ENCODE peak calls at places on chromosomes 2 and 18, in eight cellular contexts. One of them, this sample, is unnamed. For H3K4me1 and H3K27me3, the result is how much of the 10 kb centered on the place peaks cover.

GRCh38 chr18:47345996-47346395 is 94.5 kb upstream of the SKOR2 start:
- DNase-seq in NT2/D1: no peak
- DNase-seq in breast epithelium: no peak
- DNase-seq in ovary: no peak
- DNase-seq in adipocyte: no peak
- DNase-seq in heart left ventricle: no peak
- DNase-seq in prostate gland: no peak
- DNase-seq in PC-3: no peak
- DNase-seq in this sample: no peak

GRCh38 chr2:95042472-95043271 is 17.2 kb downstream of the MAL start:
- DNase-seq in NT2/D1: no peak
- DNase-seq in adipocyte: no peak
- DNase-seq in heart left ventricle: no peak
- DNase-seq in breast epithelium: no peak
- DNase-seq in prostate gland: no peak
- DNase-seq in PC-3: peak
- DNase-seq in ovary: no peak
- DNase-seq in this sample: no peak

GRCh38 chr2:215664847-215665525 is 229.1 kb upstream of the FN1 start:
- DNase-seq in ovary: no peak
- DNase-seq in breast epithelium: no peak
- DNase-seq in adipocyte: peak
- DNase-seq in heart left ventricle: no peak
- DNase-seq in prostate gland: no peak
- DNase-seq in PC-3: peak
- DNase-seq in NT2/D1: no peak
- DNase-seq in this sample: no peak

GRCh38 chr2:150653351-150653750 is 165.9 kb upstream of the RND3 start:
- DNase-seq in heart left ventricle: no peak
- DNase-seq in ovary: no peak
- DNase-seq in PC-3: no peak
- DNase-seq in breast epithelium: no peak
- DNase-seq in prostate gland: no peak
- DNase-seq in NT2/D1: no peak
- DNase-seq in adipocyte: peak
- DNase-seq in this sample: no peak

GRCh38 chr18:77209587-77209986 is 40.1 kb upstream of the GALR1 start:
- DNase-seq in NT2/D1: no peak
- DNase-seq in breast epithelium: no peak
- DNase-seq in PC-3: peak
- DNase-seq in heart left ventricle: no peak
- DNase-seq in prostate gland: no peak
- DNase-seq in adipocyte: no peak
- DNase-seq in ovary: no peak
- DNase-seq in this sample: no peak

GRCh38 chr18:57154389-57154788 is 7.5 kb downstream of the BOD1L2 start:
- DNase-seq in prostate gland: no peak
- DNase-seq in NT2/D1: no peak
- DNase-seq in breast epithelium: no peak
- DNase-seq in heart left ventricle: no peak
- DNase-seq in adipocyte: no peak
- DNase-seq in ovary: peak
- DNase-seq in PC-3: no peak
- DNase-seq in this sample: no peak

GRCh38 chr2:150716186-150716585 is 228.7 kb upstream of the RND3 start:
- DNase-seq in PC-3: no peak
- DNase-seq in breast epithelium: no peak
- DNase-seq in ovary: no peak
- DNase-seq in adipocyte: peak
- DNase-seq in prostate gland: no peak
- DNase-seq in NT2/D1: no peak
- DNase-seq in heart left ventricle: no peak
- DNase-seq in this sample: no peak

GRCh38 chr2:150889141-150889540 is 372.5 kb downstream of the RBM43 start:
- DNase-seq in breast epithelium: no peak
- DNase-seq in adipocyte: no peak
- DNase-seq in heart left ventricle: no peak
- DNase-seq in PC-3: no peak
- DNase-seq in prostate gland: no peak
- DNase-seq in NT2/D1: no peak
- DNase-seq in ovary: no peak
- DNase-seq in this sample: no peak

GRCh38 chr18:66513996-66514395 is 89.9 kb downstream of the CDH19 start:
- DNase-seq in prostate gland: no peak
- DNase-seq in NT2/D1: no peak
- DNase-seq in adipocyte: no peak
- DNase-seq in PC-3: peak
- DNase-seq in heart left ventricle: no peak
- DNase-seq in ovary: no peak
- DNase-seq in breast epithelium: no peak
- DNase-seq in this sample: no peak

GRCh38 chr2:218961651-218962570 is 2.4 kb downstream of the CDK5R2 start:
- DNase-seq in PC-3: no peak
- DNase-seq in NT2/D1: no peak
- DNase-seq in ovary: no peak
- DNase-seq in prostate gland: no peak
- DNase-seq in breast epithelium: no peak
- DNase-seq in adipocyte: peak
- DNase-seq in heart left ventricle: no peak
- DNase-seq in this sample: no peak

GRCh38 chr18:49913221-49913620 is 99.9 kb upstream of the ACAA2 start:
- DNase-seq in adipocyte: no peak
- DNase-seq in PC-3: no peak
- DNase-seq in NT2/D1: no peak
- DNase-seq in ovary: no peak
- DNase-seq in heart left ventricle: no peak
- DNase-seq in prostate gland: no peak
- DNase-seq in breast epithelium: no peak
- DNase-seq in this sample: no peak

GRCh38 chr18:74082476-74083070 is 65.1 kb downstream of the FBXO15 start:
- DNase-seq in heart left ventricle: peak
- DNase-seq in prostate gland: no peak
- DNase-seq in PC-3: peak
- DNase-seq in breast epithelium: no peak
- DNase-seq in ovary: no peak
- DNase-seq in NT2/D1: peak
- DNase-seq in adipocyte: peak
- DNase-seq in this sample: peak

GRCh38 chr2:27191107-27191829 is 20.6 kb upstream of the ATRAID start:
- DNase-seq in NT2/D1: peak
- DNase-seq in adipocyte: peak
- DNase-seq in heart left ventricle: no peak
- DNase-seq in ovary: no peak
- DNase-seq in PC-3: peak
- DNase-seq in breast epithelium: peak
- DNase-seq in prostate gland: peak
- DNase-seq in this sample: no peak

GRCh38 chr2:6531304-6531703 is 334.4 kb downstream of the CMPK2 start:
- DNase-seq in heart left ventricle: no peak
- DNase-seq in prostate gland: no peak
- DNase-seq in NT2/D1: no peak
- DNase-seq in breast epithelium: no peak
- DNase-seq in PC-3: no peak
- DNase-seq in adipocyte: no peak
- DNase-seq in ovary: no peak
- DNase-seq in this sample: no peak

GRCh38 chr2:21382980-21383520 is 259.3 kb downstream of the TDRD15 start:
- DNase-seq in adipocyte: no peak
- DNase-seq in ovary: no peak
- DNase-seq in breast epithelium: no peak
- DNase-seq in NT2/D1: no peak
- DNase-seq in PC-3: no peak
- DNase-seq in heart left ventricle: no peak
- DNase-seq in prostate gland: no peak
- DNase-seq in this sample: no peak

GRCh38 chr18:59514193-59514592 is 155.1 kb upstream of the LMAN1 start:
- DNase-seq in adipocyte: peak
- DNase-seq in breast epithelium: no peak
- DNase-seq in ovary: peak
- DNase-seq in heart left ventricle: peak
- DNase-seq in NT2/D1: no peak
- DNase-seq in prostate gland: no peak
- DNase-seq in PC-3: no peak
- DNase-seq in this sample: no peak

GRCh38 chr2:127107622-127107999 is 657 bp upstream of the BIN1 start:
- DNase-seq in PC-3: no peak
- DNase-seq in adipocyte: no peak
- DNase-seq in ovary: peak
- DNase-seq in NT2/D1: no peak
- DNase-seq in prostate gland: no peak
- DNase-seq in heart left ventricle: no peak
- DNase-seq in breast epithelium: no peak
- DNase-seq in this sample: peak

GRCh38 chr2:169393068-169393590 is 30.8 kb upstream of the LRP2 start:
- DNase-seq in heart left ventricle: no peak
- DNase-seq in NT2/D1: no peak
- DNase-seq in breast epithelium: peak
- DNase-seq in PC-3: no peak
- DNase-seq in prostate gland: no peak
- DNase-seq in adipocyte: no peak
- DNase-seq in ovary: no peak
- DNase-seq in this sample: no peak

GRCh38 chr18:28826062-28826565 is 649.2 kb upstream of the CDH2 start:
- DNase-seq in ovary: no peak
- DNase-seq in heart left ventricle: no peak
- DNase-seq in PC-3: no peak
- DNase-seq in breast epithelium: no peak
- DNase-seq in prostate gland: no peak
- DNase-seq in adipocyte: no peak
- DNase-seq in NT2/D1: no peak
- DNase-seq in this sample: no peak

GRCh38 chr2:5473596-5473995 is 218.6 kb upstream of the SOX11 start:
- DNase-seq in PC-3: no peak
- DNase-seq in heart left ventricle: no peak
- DNase-seq in breast epithelium: no peak
- DNase-seq in adipocyte: no peak
- DNase-seq in ovary: no peak
- DNase-seq in prostate gland: no peak
- DNase-seq in NT2/D1: no peak
- DNase-seq in this sample: no peak
- H3K4me3 ChIP-seq in PC-3: no peak
- H3K4me3 ChIP-seq in heart left ventricle: no peak
- H3K4me3 ChIP-seq in breast epithelium: no peak
- H3K4me3 ChIP-seq in adipocyte: no peak
- H3K4me3 ChIP-seq in ovary: no peak
- H3K4me3 ChIP-seq in prostate gland: no peak
- H3K4me3 ChIP-seq in NT2/D1: no peak
- H3K4me3 ChIP-seq in this sample: no peak

GRCh38 chr2:66508358-66509071 is 73.6 kb downstream of the MEIS1 start:
- DNase-seq in adipocyte: peak
- DNase-seq in heart left ventricle: no peak
- DNase-seq in ovary: no peak
- DNase-seq in NT2/D1: peak
- DNase-seq in breast epithelium: no peak
- DNase-seq in PC-3: no peak
- DNase-seq in prostate gland: no peak
- DNase-seq in this sample: no peak

GRCh38 chr2:66512626-66513025 is 77.7 kb downstream of the MEIS1 start:
- DNase-seq in adipocyte: peak
- DNase-seq in heart left ventricle: no peak
- DNase-seq in prostate gland: no peak
- DNase-seq in NT2/D1: no peak
- DNase-seq in breast epithelium: no peak
- DNase-seq in ovary: no peak
- DNase-seq in PC-3: no peak
- DNase-seq in this sample: no peak

GRCh38 chr2:66506265-66506664 is 71.3 kb downstream of the MEIS1 start:
- DNase-seq in breast epithelium: no peak
- DNase-seq in heart left ventricle: no peak
- DNase-seq in NT2/D1: no peak
- DNase-seq in adipocyte: no peak
- DNase-seq in PC-3: no peak
- DNase-seq in prostate gland: no peak
- DNase-seq in ovary: no peak
- DNase-seq in this sample: no peak

GRCh38 chr2:66509326-66509811 is 74.4 kb downstream of the MEIS1 start:
- DNase-seq in ovary: no peak
- DNase-seq in adipocyte: peak
- DNase-seq in prostate gland: no peak
- DNase-seq in PC-3: peak
- DNase-seq in heart left ventricle: no peak
- DNase-seq in NT2/D1: peak
- DNase-seq in breast epithelium: no peak
- DNase-seq in this sample: peak

GRCh38 chr2:66507673-66508127 is 72.8 kb downstream of the MEIS1 start:
- DNase-seq in breast epithelium: no peak
- DNase-seq in PC-3: no peak
- DNase-seq in NT2/D1: peak
- DNase-seq in heart left ventricle: no peak
- DNase-seq in adipocyte: no peak
- DNase-seq in prostate gland: peak
- DNase-seq in ovary: no peak
- DNase-seq in this sample: peak
- H3K4me1 ChIP-seq in breast epithelium: under half
- H3K4me1 ChIP-seq in PC-3: under half
- H3K4me1 ChIP-seq in NT2/D1: under half
- H3K4me1 ChIP-seq in heart left ventricle: under half
- H3K4me1 ChIP-seq in adipocyte: under half
- H3K4me1 ChIP-seq in prostate gland: under half
- H3K4me1 ChIP-seq in ovary: under half
- H3K4me1 ChIP-seq in this sample: under half

DNA sequence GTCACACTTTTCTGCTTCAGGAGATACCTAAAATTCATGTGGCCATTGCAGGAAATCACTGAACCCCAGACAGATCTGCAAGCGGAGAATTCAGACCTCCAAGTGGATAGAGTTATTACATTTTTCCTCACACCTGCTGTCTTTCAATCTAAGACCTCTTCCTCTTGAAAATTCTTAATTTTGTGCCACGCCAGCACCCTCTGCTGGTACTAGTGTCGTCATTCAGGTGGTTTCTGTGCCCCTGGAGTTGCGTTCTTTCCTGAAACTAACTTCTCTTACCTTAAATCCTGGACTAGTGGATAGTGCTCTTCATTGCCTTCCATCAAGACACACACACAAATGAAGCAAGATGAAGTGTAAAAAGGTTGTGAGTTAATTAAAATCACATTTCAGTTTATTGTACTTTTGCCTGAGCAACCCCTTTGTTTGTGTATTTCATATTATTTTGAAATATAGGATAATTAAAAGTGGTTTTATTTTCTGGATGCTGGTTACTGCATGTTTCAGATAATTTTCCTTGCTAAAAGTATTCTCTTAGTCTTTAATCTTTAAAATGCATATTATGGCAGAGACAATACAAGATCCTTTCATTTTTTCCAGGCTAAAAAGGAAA is 1.6 kb upstream of the DNER start:
- DNase-seq in NT2/D1: no peak
- DNase-seq in heart left ventricle: no peak
- DNase-seq in adipocyte: peak
- DNase-seq in prostate gland: no peak
- DNase-seq in PC-3: peak
- DNase-seq in ovary: no peak
- DNase-seq in breast epithelium: no peak
- DNase-seq in this sample: peak
- H3K27me3 ChIP-seq in NT2/D1: half or more
- H3K27me3 ChIP-seq in heart left ventricle: under half
- H3K27me3 ChIP-seq in adipocyte: under half
- H3K27me3 ChIP-seq in prostate gland: under half
- H3K27me3 ChIP-seq in PC-3: under half
- H3K27me3 ChIP-seq in ovary: under half
- H3K27me3 ChIP-seq in breast epithelium: half or more
- H3K27me3 ChIP-seq in this sample: under half

GRCh38 chr2:161990036-161990435 is 84.0 kb downstream of the DPP4 start:
- DNase-seq in NT2/D1: no peak
- DNase-seq in breast epithelium: no peak
- DNase-seq in adipocyte: no peak
- DNase-seq in ovary: no peak
- DNase-seq in PC-3: no peak
- DNase-seq in prostate gland: no peak
- DNase-seq in heart left ventricle: no peak
- DNase-seq in this sample: no peak
- H3K4me3 ChIP-seq in NT2/D1: no peak
- H3K4me3 ChIP-seq in breast epithelium: no peak
- H3K4me3 ChIP-seq in adipocyte: no peak
- H3K4me3 ChIP-seq in ovary: no peak
- H3K4me3 ChIP-seq in PC-3: no peak
- H3K4me3 ChIP-seq in prostate gland: no peak
- H3K4me3 ChIP-seq in heart left ventricle: no peak
- H3K4me3 ChIP-seq in this sample: no peak

This sample was measured in HAP-1.